ENCODE peak calls at places on chromosomes 6 and 20, in four cellular contexts. C is testis; L is stimulated activated CD4-positive, alpha-beta T cell treated with anti-CD3 and anti-CD28 coated beads, Interleukin-12 subunit alpha, Interleukin-12 subunit beta, amount 100 ng/mL, for 4 hours; E is CD8-positive, alpha-beta memory T cell. J is an unnamed sample.

GRCh38 chr20:46520976-46521579 is 7.7 kb upstream of the ZNF334 start:
- DNase-seq in C (peak; percentile 76), L (peak; percentile 21), E (peak; percentile 15), J (no peak)

GRCh38 chr6:157198425-157199279 is 124.7 kb downstream of the TMEM242 start:
- DNase-seq in C (peak; percentile 36), L (no peak), E (no peak), J (no peak)

GRCh38 chr20:50930139-50931047 is 844 bp downstream of the ADNP start:
- DNase-seq in C (no peak), L (peak; percentile 24), E (no peak), J (no peak)

GRCh38 chr6:96468681-96469224 is 52.9 kb upstream of the UFL1 start:
- DNase-seq in C (no peak), L (no peak), E (no peak), J (no peak)

GRCh38 chr6:25883536-25883935 is 9.5 kb upstream of the SLC17A3 start:
- DNase-seq in C (no peak), L (no peak), E (no peak), J (no peak)

GRCh38 chr6:111997078-111997862 is 56.6 kb upstream of the CCN6 start:
- DNase-seq in C (peak; percentile 90), L (peak; percentile 65), E (peak; percentile 76), J (peak; percentile 34)

GRCh38 chr6:169266746-169267629 is 13.3 kb upstream of the THBS2 start:
- DNase-seq in C (no peak), L (no peak), E (no peak), J (no peak)

GRCh38 chr20:62816031-62816878 is 595 bp upstream of the COL9A3 start:
- DNase-seq in C (no peak), L (no peak), E (no peak), J (no peak)

GRCh38 chr6:43076093-43076927 is at the start of gene PTK7:
- DNase-seq in C (peak; percentile 71), L (peak; percentile 47), E (no peak), J (no peak)

GRCh38 chr6:129491436-129491835 is 218.5 kb downstream of the ARHGAP18 start:
- DNase-seq in C (no peak), L (no peak), E (no peak), J (no peak)